ENCODE peak calls at places on chromosomes 13 and 19, in seven cellular contexts. D is fibroblast of mammary gland; B is Karpas-422; L is brain microvascular endothelial cell; Y is EL; U is activated naive CD4-positive, alpha-beta T cell treated with anti-CD3 and anti-CD28 coated beads, Interleukin-2, amount 50 U/mL, for 72 hours; S is CD4-positive, alpha-beta T cell. C is an unnamed sample.

GRCh38 chr13:41546372-41547252 is 89.3 kb downstream of the RGCC start:
- DNase-seq in Y (peak; percentile 88), D (peak; percentile 80), U (no peak), B (no peak), L (peak; percentile 81), S (no peak), C (no peak)

GRCh38 chr19:2235396-2236284 is 489 bp downstream of the PLEKHJ1 start:
- DNase-seq in S (no peak), Y (peak; percentile 25), D (no peak), B (peak; percentile 62), L (no peak), U (no peak), C (no peak)

GRCh38 chr13:90645582-90645981 is 701.9 kb upstream of the MIR17HG start:
- DNase-seq in U (no peak), S (no peak), D (no peak), L (no peak), Y (no peak), B (no peak), C (no peak)

GRCh38 chr13:52713894-52714293 is 25.7 kb downstream of the CNMD start:
- DNase-seq in B (peak; percentile 35), L (no peak), D (no peak), S (no peak), U (no peak), Y (no peak), C (no peak)

GRCh38 chr13:77580748-77581147 is 45.2 kb downstream of the SCEL start:
- DNase-seq in Y (no peak), U (no peak), S (no peak), D (no peak), B (no peak), L (no peak), C (no peak)

GRCh38 chr19:341386-342127 is 3.0 kb downstream of the MIER2 start:
- DNase-seq in B (peak; percentile 32), U (no peak), L (no peak), D (no peak), S (no peak), Y (no peak), C (no peak)

GRCh38 chr19:30564551-30565011 is 192.4 kb downstream of the ZNF536 start:
- DNase-seq in Y (no peak), B (no peak), D (no peak), L (no peak), S (no peak), U (no peak), C (no peak)

GRCh38 chr13:33015275-33015674 is 948 bp upstream of the KL start:
- DNase-seq in S (no peak), Y (no peak), B (peak; percentile 37), L (no peak), U (no peak), D (no peak), C (no peak)

GRCh38 chr19:12350185-12350889 is 15.1 kb downstream of the ZNF442 start:
- DNase-seq in B (no peak), Y (no peak), U (no peak), L (no peak), S (no peak), D (no peak), C (no peak)

GRCh38 chr19:47445527-47445926 is 26.2 kb downstream of the SLC8A2 start:
- DNase-seq in B (no peak), L (no peak), Y (no peak), D (no peak), U (no peak), S (no peak), C (no peak)

GRCh38 chr13:90787007-90787406 is 560.5 kb upstream of the MIR17HG start:
- DNase-seq in Y (peak; percentile 6), L (peak; percentile 10), D (no peak), S (no peak), B (no peak), U (no peak), C (no peak)

GRCh38 chr19:4717191-4717965 is 6.3 kb downstream of the DPP9 start:
- DNase-seq in S (no peak), U (no peak), L (peak; percentile 92), D (peak; percentile 75), B (no peak), Y (peak; percentile 87), C (no peak)

GRCh38 chr13:90416519-90416918 is 931.0 kb upstream of the MIR17HG start:
- DNase-seq in B (no peak), L (peak; percentile 61), S (no peak), Y (peak; percentile 86), D (peak; percentile 57), U (no peak), C (no peak)